ENCODE peak calls at places on chromosomes 13 and 19, in five cellular contexts. One of them, this sample, is unnamed.
A peak's percentile ranks its signal among the peaks of the same experiment; 100 is the strongest.

GRCh38 chr13:24821207-24821606 is 57.2 kb downstream of the RNF17 start:
- DNase-seq in stimulated activated CD4-positive, alpha-beta T cell treated with anti-CD3 and anti-CD28 coated beads, Interleukin-15, amount 100 ng/mL, for 1 hour: no peak
- DNase-seq in HEK293T: no peak
- DNase-seq in endothelial cell: no peak
- DNase-seq in activated CD4-positive, alpha-beta T cell treated with anti-CD3 and anti-CD28 coated beads, Interleukin-2, amount 50 U/mL, for 1 hour: no peak
- DNase-seq in this sample: no peak

GRCh38 chr13:27353166-27353583 is 71.2 kb upstream of the GTF3A start:
- DNase-seq in activated CD4-positive, alpha-beta T cell treated with anti-CD3 and anti-CD28 coated beads, Interleukin-2, amount 50 U/mL, for 1 hour: no peak
- DNase-seq in stimulated activated CD4-positive, alpha-beta T cell treated with anti-CD3 and anti-CD28 coated beads, Interleukin-15, amount 100 ng/mL, for 1 hour: no peak
- DNase-seq in HEK293T: no peak
- DNase-seq in endothelial cell: no peak
- DNase-seq in this sample: no peak

GRCh38 chr13:48818495-48818961 is 157.2 kb upstream of the FNDC3A start:
- DNase-seq in HEK293T: no peak
- DNase-seq in activated CD4-positive, alpha-beta T cell treated with anti-CD3 and anti-CD28 coated beads, Interleukin-2, amount 50 U/mL, for 1 hour: no peak
- DNase-seq in endothelial cell: no peak
- DNase-seq in stimulated activated CD4-positive, alpha-beta T cell treated with anti-CD3 and anti-CD28 coated beads, Interleukin-15, amount 100 ng/mL, for 1 hour: no peak
- DNase-seq in this sample: no peak

GRCh38 chr19:44891016-44891882 is at the start of gene TOMM40:
- DNase-seq in activated CD4-positive, alpha-beta T cell treated with anti-CD3 and anti-CD28 coated beads, Interleukin-2, amount 50 U/mL, for 1 hour: no peak
- DNase-seq in HEK293T: no peak
- DNase-seq in stimulated activated CD4-positive, alpha-beta T cell treated with anti-CD3 and anti-CD28 coated beads, Interleukin-15, amount 100 ng/mL, for 1 hour: no peak
- DNase-seq in endothelial cell: peak; percentile 99
- DNase-seq in this sample: peak; percentile 100

GRCh38 chr19:31312004-31312403 is 37.2 kb downstream of the TSHZ3 start:
- DNase-seq in HEK293T: no peak
- DNase-seq in endothelial cell: no peak
- DNase-seq in activated CD4-positive, alpha-beta T cell treated with anti-CD3 and anti-CD28 coated beads, Interleukin-2, amount 50 U/mL, for 1 hour: no peak
- DNase-seq in stimulated activated CD4-positive, alpha-beta T cell treated with anti-CD3 and anti-CD28 coated beads, Interleukin-15, amount 100 ng/mL, for 1 hour: no peak
- DNase-seq in this sample: no peak

GRCh38 chr19:32881766-32882165 is 12.2 kb upstream of the SLC7A9 start:
- DNase-seq in activated CD4-positive, alpha-beta T cell treated with anti-CD3 and anti-CD28 coated beads, Interleukin-2, amount 50 U/mL, for 1 hour: no peak
- DNase-seq in HEK293T: no peak
- DNase-seq in stimulated activated CD4-positive, alpha-beta T cell treated with anti-CD3 and anti-CD28 coated beads, Interleukin-15, amount 100 ng/mL, for 1 hour: no peak
- DNase-seq in endothelial cell: no peak
- DNase-seq in this sample: no peak

GRCh38 chr19:18041054-18041453 is 33.1 kb downstream of the ARRDC2 start:
- DNase-seq in stimulated activated CD4-positive, alpha-beta T cell treated with anti-CD3 and anti-CD28 coated beads, Interleukin-15, amount 100 ng/mL, for 1 hour: no peak
- DNase-seq in HEK293T: no peak
- DNase-seq in activated CD4-positive, alpha-beta T cell treated with anti-CD3 and anti-CD28 coated beads, Interleukin-2, amount 50 U/mL, for 1 hour: no peak
- DNase-seq in endothelial cell: no peak
- DNase-seq in this sample: no peak

GRCh38 chr19:17526922-17527321 is 15.5 kb downstream of the PGLS start:
- DNase-seq in HEK293T: no peak
- DNase-seq in endothelial cell: no peak
- DNase-seq in stimulated activated CD4-positive, alpha-beta T cell treated with anti-CD3 and anti-CD28 coated beads, Interleukin-15, amount 100 ng/mL, for 1 hour: no peak
- DNase-seq in activated CD4-positive, alpha-beta T cell treated with anti-CD3 and anti-CD28 coated beads, Interleukin-2, amount 50 U/mL, for 1 hour: no peak
- DNase-seq in this sample: no peak

GRCh38 chr19:30419581-30420180 is 47.5 kb downstream of the ZNF536 start:
- DNase-seq in activated CD4-positive, alpha-beta T cell treated with anti-CD3 and anti-CD28 coated beads, Interleukin-2, amount 50 U/mL, for 1 hour: no peak
- DNase-seq in endothelial cell: no peak
- DNase-seq in HEK293T: no peak
- DNase-seq in stimulated activated CD4-positive, alpha-beta T cell treated with anti-CD3 and anti-CD28 coated beads, Interleukin-15, amount 100 ng/mL, for 1 hour: no peak
- DNase-seq in this sample: no peak

GRCh38 chr13:22128413-22129198 is 457.7 kb downstream of the FGF9 start:
- DNase-seq in HEK293T: no peak
- DNase-seq in stimulated activated CD4-positive, alpha-beta T cell treated with anti-CD3 and anti-CD28 coated beads, Interleukin-15, amount 100 ng/mL, for 1 hour: no peak
- DNase-seq in activated CD4-positive, alpha-beta T cell treated with anti-CD3 and anti-CD28 coated beads, Interleukin-2, amount 50 U/mL, for 1 hour: no peak
- DNase-seq in endothelial cell: no peak
- DNase-seq in this sample: no peak

GRCh38 chr13:99028890-99029289 is 51.0 kb upstream of the DOCK9 start:
- DNase-seq in stimulated activated CD4-positive, alpha-beta T cell treated with anti-CD3 and anti-CD28 coated beads, Interleukin-15, amount 100 ng/mL, for 1 hour: no peak
- DNase-seq in activated CD4-positive, alpha-beta T cell treated with anti-CD3 and anti-CD28 coated beads, Interleukin-2, amount 50 U/mL, for 1 hour: peak; percentile 43
- DNase-seq in endothelial cell: no peak
- DNase-seq in HEK293T: no peak
- DNase-seq in this sample: no peak

GRCh38 chr19:50050406-50051223 is 24.8 kb downstream of the ZNF473 start:
- DNase-seq in stimulated activated CD4-positive, alpha-beta T cell treated with anti-CD3 and anti-CD28 coated beads, Interleukin-15, amount 100 ng/mL, for 1 hour: peak; percentile 76
- DNase-seq in activated CD4-positive, alpha-beta T cell treated with anti-CD3 and anti-CD28 coated beads, Interleukin-2, amount 50 U/mL, for 1 hour: peak; percentile 86
- DNase-seq in HEK293T: peak; percentile 87
- DNase-seq in endothelial cell: no peak
- DNase-seq in this sample: peak; percentile 60

GRCh38 chr19:30120860-30121484 is 178.9 kb downstream of the URI1 start:
- DNase-seq in stimulated activated CD4-positive, alpha-beta T cell treated with anti-CD3 and anti-CD28 coated beads, Interleukin-15, amount 100 ng/mL, for 1 hour: no peak
- DNase-seq in activated CD4-positive, alpha-beta T cell treated with anti-CD3 and anti-CD28 coated beads, Interleukin-2, amount 50 U/mL, for 1 hour: no peak
- DNase-seq in HEK293T: no peak
- DNase-seq in endothelial cell: no peak
- DNase-seq in this sample: no peak

GRCh38 chr19:42131149-42132029 is 857 bp downstream of the POU2F2 start:
- DNase-seq in stimulated activated CD4-positive, alpha-beta T cell treated with anti-CD3 and anti-CD28 coated beads, Interleukin-15, amount 100 ng/mL, for 1 hour: no peak
- DNase-seq in HEK293T: no peak
- DNase-seq in activated CD4-positive, alpha-beta T cell treated with anti-CD3 and anti-CD28 coated beads, Interleukin-2, amount 50 U/mL, for 1 hour: no peak
- DNase-seq in endothelial cell: no peak
- DNase-seq in this sample: no peak

GRCh38 chr19:49637865-49638350 is 2.0 kb downstream of the RRAS start:
- DNase-seq in HEK293T: no peak
- DNase-seq in activated CD4-positive, alpha-beta T cell treated with anti-CD3 and anti-CD28 coated beads, Interleukin-2, amount 50 U/mL, for 1 hour: no peak
- DNase-seq in endothelial cell: peak; percentile 33
- DNase-seq in stimulated activated CD4-positive, alpha-beta T cell treated with anti-CD3 and anti-CD28 coated beads, Interleukin-15, amount 100 ng/mL, for 1 hour: no peak
- DNase-seq in this sample: no peak

GRCh38 chr13:113897966-113898365 is 34.1 kb upstream of the GAS6 start:
- DNase-seq in stimulated activated CD4-positive, alpha-beta T cell treated with anti-CD3 and anti-CD28 coated beads, Interleukin-15, amount 100 ng/mL, for 1 hour: no peak
- DNase-seq in activated CD4-positive, alpha-beta T cell treated with anti-CD3 and anti-CD28 coated beads, Interleukin-2, amount 50 U/mL, for 1 hour: no peak
- DNase-seq in endothelial cell: no peak
- DNase-seq in HEK293T: no peak
- DNase-seq in this sample: no peak

GRCh38 chr19:30649934-30650614 is 277.9 kb downstream of the ZNF536 start:
- DNase-seq in activated CD4-positive, alpha-beta T cell treated with anti-CD3 and anti-CD28 coated beads, Interleukin-2, amount 50 U/mL, for 1 hour: no peak
- DNase-seq in endothelial cell: peak; percentile 53
- DNase-seq in stimulated activated CD4-positive, alpha-beta T cell treated with anti-CD3 and anti-CD28 coated beads, Interleukin-15, amount 100 ng/mL, for 1 hour: no peak
- DNase-seq in HEK293T: peak; percentile 60
- DNase-seq in this sample: peak; percentile 21

GRCh38 chr19:2567580-2567979 is 91.7 kb downstream of the GADD45B start:
- DNase-seq in endothelial cell: no peak
- DNase-seq in stimulated activated CD4-positive, alpha-beta T cell treated with anti-CD3 and anti-CD28 coated beads, Interleukin-15, amount 100 ng/mL, for 1 hour: no peak
- DNase-seq in HEK293T: no peak
- DNase-seq in activated CD4-positive, alpha-beta T cell treated with anti-CD3 and anti-CD28 coated beads, Interleukin-2, amount 50 U/mL, for 1 hour: no peak
- DNase-seq in this sample: peak; percentile 55